ENCODE peak calls at places on chromosomes 7 and 10, in ten cellular contexts. One of them, this sample, is unnamed.

GRCh38 chr10:119511828-119512515 is 30.5 kb downstream of the RGS10 start:
- DNase-seq in left lung: no peak
- DNase-seq in HFFc6: no peak
- DNase-seq in GM13976: no peak
- DNase-seq in NCI-H1092: no peak
- DNase-seq in psoas muscle: no peak
- DNase-seq in NCI-H510A: no peak
- DNase-seq in posterior cingulate gyrus: no peak
- DNase-seq in B cell: no peak
- DNase-seq in activated T-cell treated with anti-CD3 and anti-CD28 coated beads, Interleukin-2, amount 50 U/mL, for 72 hours: no peak
- DNase-seq in this sample: no peak

GRCh38 chr10:6778992-6779701 is 199.1 kb upstream of the PRKCQ start:
- DNase-seq in HFFc6: peak; percentile 97
- DNase-seq in activated T-cell treated with anti-CD3 and anti-CD28 coated beads, Interleukin-2, amount 50 U/mL, for 72 hours: no peak
- DNase-seq in NCI-H510A: no peak
- DNase-seq in posterior cingulate gyrus: peak; percentile 50
- DNase-seq in psoas muscle: no peak
- DNase-seq in GM13976: no peak
- DNase-seq in left lung: no peak
- DNase-seq in NCI-H1092: no peak
- DNase-seq in B cell: no peak
- DNase-seq in this sample: no peak

GRCh38 chr7:34191766-34192550 is 286.6 kb downstream of the BMPER start:
- DNase-seq in B cell: no peak
- DNase-seq in activated T-cell treated with anti-CD3 and anti-CD28 coated beads, Interleukin-2, amount 50 U/mL, for 72 hours: no peak
- DNase-seq in psoas muscle: no peak
- DNase-seq in HFFc6: no peak
- DNase-seq in left lung: no peak
- DNase-seq in NCI-H510A: no peak
- DNase-seq in NCI-H1092: no peak
- DNase-seq in posterior cingulate gyrus: peak; percentile 52
- DNase-seq in GM13976: no peak
- DNase-seq in this sample: no peak

GRCh38 chr7:126958367-126958766 is 294.4 kb downstream of the GRM8 start:
- DNase-seq in B cell: no peak
- DNase-seq in posterior cingulate gyrus: no peak
- DNase-seq in GM13976: no peak
- DNase-seq in psoas muscle: no peak
- DNase-seq in NCI-H510A: no peak
- DNase-seq in activated T-cell treated with anti-CD3 and anti-CD28 coated beads, Interleukin-2, amount 50 U/mL, for 72 hours: no peak
- DNase-seq in NCI-H1092: no peak
- DNase-seq in left lung: no peak
- DNase-seq in HFFc6: no peak
- DNase-seq in this sample: no peak

GRCh38 chr7:105017263-105018051 is 3.5 kb downstream of the KMT2E start:
- DNase-seq in psoas muscle: no peak
- DNase-seq in HFFc6: no peak
- DNase-seq in left lung: no peak
- DNase-seq in activated T-cell treated with anti-CD3 and anti-CD28 coated beads, Interleukin-2, amount 50 U/mL, for 72 hours: no peak
- DNase-seq in NCI-H510A: no peak
- DNase-seq in NCI-H1092: no peak
- DNase-seq in GM13976: no peak
- DNase-seq in posterior cingulate gyrus: no peak
- DNase-seq in B cell: no peak
- DNase-seq in this sample: no peak

GRCh38 chr7:95240910-95241309 is 83.4 kb downstream of the PON1 start:
- DNase-seq in left lung: no peak
- DNase-seq in HFFc6: no peak
- DNase-seq in NCI-H510A: no peak
- DNase-seq in psoas muscle: no peak
- DNase-seq in activated T-cell treated with anti-CD3 and anti-CD28 coated beads, Interleukin-2, amount 50 U/mL, for 72 hours: no peak
- DNase-seq in posterior cingulate gyrus: no peak
- DNase-seq in B cell: no peak
- DNase-seq in NCI-H1092: no peak
- DNase-seq in GM13976: no peak
- DNase-seq in this sample: no peak

GRCh38 chr7:116776610-116777289 is 85.6 kb upstream of the CAPZA2 start:
- DNase-seq in HFFc6: peak; percentile 84
- DNase-seq in posterior cingulate gyrus: no peak
- DNase-seq in left lung: no peak
- DNase-seq in activated T-cell treated with anti-CD3 and anti-CD28 coated beads, Interleukin-2, amount 50 U/mL, for 72 hours: no peak
- DNase-seq in NCI-H1092: no peak
- DNase-seq in psoas muscle: no peak
- DNase-seq in GM13976: no peak
- DNase-seq in NCI-H510A: no peak
- DNase-seq in B cell: no peak
- DNase-seq in this sample: no peak

GRCh38 chr10:11253397-11254002 is 235.8 kb downstream of the CELF2 start:
- DNase-seq in left lung: no peak
- DNase-seq in psoas muscle: no peak
- DNase-seq in posterior cingulate gyrus: no peak
- DNase-seq in NCI-H510A: no peak
- DNase-seq in B cell: no peak
- DNase-seq in activated T-cell treated with anti-CD3 and anti-CD28 coated beads, Interleukin-2, amount 50 U/mL, for 72 hours: no peak
- DNase-seq in GM13976: no peak
- DNase-seq in NCI-H1092: no peak
- DNase-seq in HFFc6: no peak
- DNase-seq in this sample: no peak

GRCh38 chr7:90244909-90245841 is at the start of gene CFAP69:
- DNase-seq in activated T-cell treated with anti-CD3 and anti-CD28 coated beads, Interleukin-2, amount 50 U/mL, for 72 hours: peak; percentile 90
- DNase-seq in NCI-H1092: peak; percentile 63
- DNase-seq in HFFc6: peak; percentile 79
- DNase-seq in left lung: peak; percentile 89
- DNase-seq in posterior cingulate gyrus: peak; percentile 90
- DNase-seq in NCI-H510A: peak; percentile 56
- DNase-seq in B cell: peak; percentile 86
- DNase-seq in GM13976: peak; percentile 87
- DNase-seq in psoas muscle: peak; percentile 94
- DNase-seq in this sample: peak; percentile 4

GRCh38 chr10:12887780-12888179 is 113.7 kb downstream of the CCDC3 start:
- DNase-seq in HFFc6: no peak
- DNase-seq in posterior cingulate gyrus: no peak
- DNase-seq in activated T-cell treated with anti-CD3 and anti-CD28 coated beads, Interleukin-2, amount 50 U/mL, for 72 hours: no peak
- DNase-seq in left lung: no peak
- DNase-seq in NCI-H510A: no peak
- DNase-seq in B cell: no peak
- DNase-seq in psoas muscle: no peak
- DNase-seq in NCI-H1092: no peak
- DNase-seq in GM13976: no peak
- DNase-seq in this sample: no peak

GRCh38 chr7:145398758-145399157 is 562.9 kb upstream of the TPK1 start:
- DNase-seq in B cell: no peak
- DNase-seq in posterior cingulate gyrus: no peak
- DNase-seq in activated T-cell treated with anti-CD3 and anti-CD28 coated beads, Interleukin-2, amount 50 U/mL, for 72 hours: no peak
- DNase-seq in left lung: no peak
- DNase-seq in GM13976: no peak
- DNase-seq in psoas muscle: no peak
- DNase-seq in HFFc6: no peak
- DNase-seq in NCI-H1092: no peak
- DNase-seq in NCI-H510A: no peak
- DNase-seq in this sample: no peak